ENCODE peak calls at places on chromosomes 12 and 14, in eight cellular contexts. X is Peyer's patch, O is lung, J is WERI-Rb-1, P is cardiac muscle cell, D is lower lobe of right lung, R is spleen, B is glutamatergic neuron. H is an unnamed sample.

GRCh38 chr14:104139460-104140212 is 1.2 kb downstream of the KIF26A start:
- DNase-seq in X (no peak), O (no peak), J (peak), P (no peak), D (peak), R (peak), B (peak), H (peak)

GRCh38 chr12:366820-367219 is 22.3 kb downstream of the KDM5A start:
- DNase-seq in X (no peak), O (no peak), J (no peak), P (no peak), D (no peak), R (no peak), B (no peak), H (no peak)

GRCh38 chr12:65470261-65470660 is 191.8 kb downstream of the MSRB3 start:
- DNase-seq in X (no peak), O (no peak), J (no peak), P (peak), D (no peak), R (no peak), B (no peak), H (no peak)

GRCh38 chr12:56836317-56836716 is 73.2 kb downstream of the HSD17B6 start:
- DNase-seq in X (no peak), O (peak), J (no peak), P (peak), D (peak), R (no peak), B (no peak), H (no peak)

GRCh38 chr12:92129609-92130008 is 16.0 kb downstream of the BTG1 start:
- DNase-seq in X (no peak), O (no peak), J (no peak), P (no peak), D (no peak), R (no peak), B (no peak), H (no peak)

GRCh38 chr14:91244501-91244901 is at the start of gene GPR68:
- DNase-seq in X (no peak), O (no peak), J (peak), P (peak), D (no peak), R (peak), B (peak), H (no peak)

GRCh38 chr14:94079891-94080605 is 954 bp downstream of the DDX24 start:
- DNase-seq in X (no peak), O (no peak), J (peak), P (no peak), D (no peak), R (no peak), B (no peak), H (no peak)

GRCh38 chr12:108696996-108697290 is 34.4 kb downstream of the CORO1C start:
- DNase-seq in X (no peak), O (no peak), J (no peak), P (no peak), D (no peak), R (no peak), B (no peak), H (no peak)

GRCh38 chr12:116333402-116333801 is 55.9 kb upstream of the MED13L start:
- DNase-seq in X (no peak), O (no peak), J (no peak), P (no peak), D (no peak), R (no peak), B (no peak), H (no peak)

GRCh38 chr12:29807125-29807524 is 23.4 kb upstream of the TMTC1 start:
- DNase-seq in X (no peak), O (no peak), J (no peak), P (no peak), D (no peak), R (no peak), B (no peak), H (no peak)

GRCh38 chr14:43471595-43471994 is 1035.5 kb downstream of the FSCB start:
- DNase-seq in X (no peak), O (no peak), J (no peak), P (no peak), D (no peak), R (no peak), B (no peak), H (no peak)

GRCh38 chr14:105581551-105582341 is 55.4 kb downstream of the TMEM121 start:
- DNase-seq in X (peak), O (no peak), J (no peak), P (no peak), D (no peak), R (peak), B (peak), H (peak)

GRCh38 chr12:113997365-113997764 is 31.2 kb upstream of the RBM19 start:
- DNase-seq in X (no peak), O (no peak), J (no peak), P (no peak), D (no peak), R (no peak), B (no peak), H (no peak)

GRCh38 chr12:27637524-27637923 is 58.7 kb upstream of the REP15 start:
- DNase-seq in X (no peak), O (no peak), J (no peak), P (no peak), D (no peak), R (no peak), B (no peak), H (no peak)

GRCh38 chr12:3186546-3187237 is 109.5 kb downstream of the TSPAN9 start:
- DNase-seq in X (no peak), O (no peak), J (no peak), P (no peak), D (no peak), R (no peak), B (no peak), H (no peak)

GRCh38 chr12:31832740-31833540 is 104.1 kb upstream of the AMN1 start:
- DNase-seq in X (peak), O (no peak), J (no peak), P (no peak), D (no peak), R (no peak), B (no peak), H (no peak)

GRCh38 chr14:61460063-61460462 is 138.7 kb downstream of the PRKCH start:
- DNase-seq in X (no peak), O (no peak), J (no peak), P (no peak), D (no peak), R (no peak), B (no peak), H (no peak)

GRCh38 chr14:78399316-78399889 is 229.2 kb downstream of the NRXN3 start:
- DNase-seq in X (no peak), O (no peak), J (no peak), P (peak), D (no peak), R (no peak), B (no peak), H (no peak)

GRCh38 chr12:127231366-127231765 is 1035.6 kb upstream of the TMEM132C start:
- DNase-seq in X (no peak), O (no peak), J (no peak), P (no peak), D (no peak), R (no peak), B (no peak), H (no peak)
- TF ChIP-seq CTCF in X (no peak), O (no peak), J (no peak), P (no peak), D (no peak), R (no peak), B (no peak), H (no peak)

GRCh38 chr12:41064411-41064810 is 123.7 kb upstream of the PDZRN4 start:
- DNase-seq in X (no peak), O (no peak), J (no peak), P (no peak), D (no peak), R (no peak), B (no peak), H (no peak)

GRCh38 chr12:41073633-41074576 is 114.2 kb upstream of the PDZRN4 start:
- DNase-seq in X (no peak), O (no peak), J (no peak), P (no peak), D (no peak), R (no peak), B (no peak), H (no peak)

DNA sequence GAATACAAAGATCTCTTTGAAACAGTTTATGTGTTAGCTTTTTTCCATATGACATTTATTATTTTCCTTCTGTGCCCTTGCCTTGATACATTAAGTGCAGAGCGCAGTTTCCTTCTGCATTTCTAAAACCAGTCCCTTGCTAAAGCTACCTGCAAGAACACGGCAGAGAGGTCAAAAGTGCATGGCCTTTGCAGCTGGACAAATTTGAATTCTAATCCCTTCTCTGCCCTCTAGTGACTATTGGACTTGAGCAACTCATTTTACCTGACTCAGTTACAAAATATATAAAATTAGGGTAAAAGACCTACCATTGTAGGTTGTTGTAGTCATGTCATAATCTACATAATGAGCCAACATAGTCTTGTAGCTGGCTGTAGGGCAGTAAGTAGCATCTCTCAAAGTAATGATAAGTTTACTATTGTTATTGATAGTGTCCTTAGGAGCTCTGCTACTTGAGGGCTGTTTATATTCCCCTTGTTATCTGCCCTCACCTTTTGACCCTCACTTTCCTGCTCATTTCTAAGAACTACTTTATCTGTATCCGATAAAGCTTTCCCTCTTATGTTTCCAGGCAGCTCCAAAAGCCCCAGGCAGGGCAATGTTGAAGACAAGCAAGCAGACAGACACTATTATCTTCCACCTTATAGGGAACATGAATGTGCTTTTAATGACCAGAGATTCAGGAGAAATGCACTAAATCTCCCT is 120.0 kb upstream of the PDZRN4 start:
- DNase-seq in X (no peak), O (no peak), J (no peak), P (no peak), D (no peak), R (no peak), B (no peak), H (no peak)
- TF ChIP-seq CTCF in X (no peak), O (no peak), J (no peak), P (no peak), D (no peak), R (no peak), B (no peak), H (peak)

DNA sequence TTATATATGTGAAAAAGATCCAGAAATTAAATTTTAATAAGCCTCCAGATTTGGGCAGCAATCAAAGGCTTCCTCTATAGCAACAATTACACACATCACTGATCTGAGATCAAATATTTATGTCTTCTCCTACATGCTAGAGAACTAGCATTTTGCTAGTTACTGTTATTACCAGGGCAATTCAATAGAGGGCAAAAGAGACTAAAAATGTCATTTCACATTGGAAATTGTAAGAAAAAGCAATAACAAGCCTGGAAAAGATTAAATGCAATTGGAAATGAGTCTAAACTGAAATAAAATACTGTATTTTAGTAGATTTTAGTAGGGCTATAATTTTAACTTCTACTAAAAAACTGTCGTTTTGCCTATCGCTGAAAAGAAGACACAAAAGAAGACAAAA is 32.6 kb upstream of the ANO6 start:
- DNase-seq in X (no peak), O (no peak), J (no peak), P (peak), D (no peak), R (no peak), B (no peak), H (no peak)
- TF ChIP-seq CTCF in X (peak), O (no peak), J (no peak), P (peak), D (peak), R (no peak), B (no peak), H (peak)

DNA sequence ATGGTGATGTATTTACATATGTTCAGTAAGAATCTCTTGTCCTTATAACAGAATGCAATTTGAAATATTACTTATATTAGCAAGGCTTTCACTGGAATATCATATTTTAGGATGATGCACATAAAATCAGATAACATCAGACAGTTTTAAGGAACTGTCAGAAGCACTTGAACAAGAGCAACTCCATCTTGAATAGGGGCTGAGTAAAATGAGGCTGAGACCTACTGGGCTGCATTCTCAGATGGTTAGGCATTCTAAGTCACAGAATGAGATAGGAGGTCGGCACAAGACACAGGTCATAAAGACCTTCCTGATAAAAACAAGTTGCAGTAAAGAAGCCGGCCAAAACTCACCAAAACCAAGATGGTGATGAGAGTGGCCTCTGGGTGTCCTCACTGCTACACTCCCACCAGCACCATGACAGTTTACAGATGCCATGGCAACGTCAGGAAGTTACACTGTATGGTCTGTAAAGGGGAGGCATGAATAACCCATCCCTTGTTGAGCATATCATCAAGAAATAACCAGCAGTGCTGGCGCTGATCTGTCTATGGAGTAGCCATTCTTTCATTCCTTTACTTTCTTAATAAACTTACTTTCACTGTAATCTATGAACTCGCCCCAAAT is 27.6 kb upstream of the ETV6 start:
- DNase-seq in X (peak), O (no peak), J (no peak), P (peak), D (no peak), R (no peak), B (no peak), H (no peak)
- TF ChIP-seq CTCF in X (peak), O (no peak), J (peak), P (no peak), D (no peak), R (peak), B (no peak), H (no peak)

GRCh38 chr14:89012272-89013097 is 188.0 kb downstream of the TTC8 start:
- DNase-seq in X (no peak), O (no peak), J (peak), P (no peak), D (no peak), R (no peak), B (no peak), H (no peak)

GRCh38 chr14:89014570-89014847 is 190.1 kb downstream of the TTC8 start:
- DNase-seq in X (no peak), O (no peak), J (no peak), P (no peak), D (no peak), R (no peak), B (no peak), H (no peak)

GRCh38 chr14:89011727-89012271 is 187.3 kb downstream of the TTC8 start:
- DNase-seq in X (no peak), O (no peak), J (no peak), P (no peak), D (no peak), R (no peak), B (no peak), H (no peak)

GRCh38 chr14:89013698-89014569 is 189.5 kb downstream of the TTC8 start:
- DNase-seq in X (no peak), O (no peak), J (no peak), P (no peak), D (no peak), R (no peak), B (no peak), H (no peak)

GRCh38 chr14:89013098-89013504 is 188.7 kb downstream of the TTC8 start:
- DNase-seq in X (peak), O (peak), J (peak), P (peak), D (no peak), R (no peak), B (no peak), H (no peak)
- TF ChIP-seq CTCF in X (peak), O (no peak), J (peak), P (peak), D (no peak), R (no peak), B (no peak), H (peak)

H was measured in chondrocyte.